ENCODE peak calls at places on chromosomes 3 and 15, in eight cellular contexts. B, U, J, C, R, D, G and E are unnamed samples.

GRCh38 chr3:169170456-169170855 is 493.1 kb downstream of the MECOM start:
- DNase-seq in B (no peak), U (no peak), J (no peak), C (no peak), R (no peak), D (no peak), G (no peak), E (no peak)

GRCh38 chr3:149579838-149580542 is 77.8 kb downstream of the WWTR1 start:
- DNase-seq in B (no peak), U (no peak), J (no peak), C (peak), R (no peak), D (no peak), G (no peak), E (no peak)

GRCh38 chr3:46479696-46480095 is 15.0 kb upstream of the LTF start:
- DNase-seq in B (no peak), U (no peak), J (no peak), C (peak), R (no peak), D (no peak), G (no peak), E (no peak)

GRCh38 chr3:144564011-144564410 is 592.4 kb downstream of the DIPK2A start:
- DNase-seq in B (no peak), U (no peak), J (no peak), C (no peak), R (no peak), D (no peak), G (no peak), E (no peak)

GRCh38 chr15:42811435-42811834 is 74.5 kb upstream of the CDAN1 start:
- DNase-seq in B (no peak), U (no peak), J (no peak), C (no peak), R (no peak), D (no peak), G (no peak), E (no peak)

GRCh38 chr3:71026634-71027578 is 556.6 kb downstream of the FOXP1 start:
- DNase-seq in B (no peak), U (peak), J (no peak), C (peak), R (no peak), D (no peak), G (no peak), E (no peak)

GRCh38 chr3:31952205-31952604 is 28.9 kb downstream of the OSBPL10 start:
- DNase-seq in B (no peak), U (no peak), J (no peak), C (no peak), R (peak), D (no peak), G (no peak), E (no peak)

GRCh38 chr3:128870327-128870726 is 9.1 kb upstream of the ACAD9 start:
- DNase-seq in B (no peak), U (no peak), J (no peak), C (no peak), R (no peak), D (no peak), G (no peak), E (no peak)

GRCh38 chr3:123365450-123366143 is 83.3 kb downstream of the ADCY5 start:
- DNase-seq in B (no peak), U (no peak), J (no peak), C (peak), R (no peak), D (no peak), G (no peak), E (no peak)

GRCh38 chr3:143974877-143975238 is 3.2 kb downstream of the DIPK2A start:
- DNase-seq in B (no peak), U (no peak), J (no peak), C (peak), R (no peak), D (no peak), G (no peak), E (no peak)

GRCh38 chr3:32372213-32372490 is 19.5 kb upstream of the CMTM7 start:
- DNase-seq in B (no peak), U (no peak), J (no peak), C (no peak), R (no peak), D (no peak), G (no peak), E (no peak)